ENCODE peak calls at places on chromosome 14, in nine cellular contexts. Q is IMR-90; F is H9; H is PC-3; W is naive thymus-derived CD4-positive, alpha-beta T cell; Y is effector memory CD4-positive, alpha-beta T cell; R is HCT116; T is tibial artery; P is endodermal cell. C is an unnamed sample.

GRCh38 chr14:75310295-75311059 is 31.8 kb downstream of the FOS start:
- DNase-seq in H (peak), P (peak), R (no peak), T (peak), Y (no peak), W (no peak), F (peak), Q (peak), C (peak)

GRCh38 chr14:77883479-77884238 is 83.8 kb downstream of the ADCK1 start:
- DNase-seq in W (no peak), Y (no peak), F (no peak), Q (no peak), P (no peak), T (no peak), H (no peak), R (no peak), C (no peak)

GRCh38 chr14:101119830-101120571 is 216.5 kb upstream of the RTL1 start:
- DNase-seq in T (peak), R (no peak), Y (no peak), F (peak), W (no peak), H (no peak), Q (peak), P (peak), C (peak)

GRCh38 chr14:91373591-91374245 is 43.9 kb downstream of the CCDC88C start:
- DNase-seq in P (no peak), H (peak), Y (no peak), Q (no peak), W (peak), R (no peak), F (no peak), T (no peak), C (no peak)

GRCh38 chr14:101464310-101464983 is 96.8 kb upstream of the DIO3 start:
- DNase-seq in F (no peak), T (peak), R (no peak), H (no peak), P (no peak), Y (no peak), W (no peak), Q (no peak), C (no peak)

GRCh38 chr14:81400852-81401251 is 728 bp upstream of the STON2 start:
- DNase-seq in F (no peak), W (no peak), Q (peak), R (peak), T (peak), P (no peak), H (peak), Y (no peak), C (peak)

GRCh38 chr14:40028991-40029390 is 596.8 kb upstream of the FBXO33 start:
- DNase-seq in P (no peak), H (no peak), Q (no peak), W (no peak), F (no peak), T (no peak), R (no peak), Y (no peak), C (no peak)

GRCh38 chr14:106530423-106531107 is 1004.2 kb downstream of the TMEM121 start:
- DNase-seq in F (no peak), H (no peak), R (no peak), T (no peak), P (no peak), Y (peak), Q (no peak), W (peak), C (no peak)

GRCh38 chr14:88198441-88198840 is 124.6 kb downstream of the KCNK10 start:
- DNase-seq in Y (no peak), F (no peak), R (no peak), T (no peak), P (no peak), Q (no peak), H (no peak), W (no peak), C (no peak)

GRCh38 chr14:33788116-33788515 is 162.8 kb downstream of the EGLN3 start:
- DNase-seq in W (no peak), P (no peak), F (no peak), H (no peak), T (no peak), Y (no peak), R (no peak), Q (no peak), C (no peak)

GRCh38 chr14:23052671-23053070 is 4.6 kb downstream of the CDH24 start:
- DNase-seq in W (no peak), T (peak), P (peak), F (no peak), Q (no peak), Y (no peak), H (no peak), R (no peak), C (no peak)
- H3K27ac ChIP-seq in W (no peak), T (no peak), P (no peak), F (no peak), Q (no peak), Y (no peak), H (no peak), R (no peak), C (no peak)

GRCh38 chr14:22556990-22557623 is 31.9 kb downstream of the DAD1 start:
- DNase-seq in W (peak), F (peak), Q (peak), H (peak), Y (peak), P (peak), R (peak), T (peak), C (peak)
- H3K27ac ChIP-seq in W (peak), F (no peak), Q (peak), H (peak), Y (peak), P (no peak), R (no peak), T (peak), C (no peak)

DNA sequence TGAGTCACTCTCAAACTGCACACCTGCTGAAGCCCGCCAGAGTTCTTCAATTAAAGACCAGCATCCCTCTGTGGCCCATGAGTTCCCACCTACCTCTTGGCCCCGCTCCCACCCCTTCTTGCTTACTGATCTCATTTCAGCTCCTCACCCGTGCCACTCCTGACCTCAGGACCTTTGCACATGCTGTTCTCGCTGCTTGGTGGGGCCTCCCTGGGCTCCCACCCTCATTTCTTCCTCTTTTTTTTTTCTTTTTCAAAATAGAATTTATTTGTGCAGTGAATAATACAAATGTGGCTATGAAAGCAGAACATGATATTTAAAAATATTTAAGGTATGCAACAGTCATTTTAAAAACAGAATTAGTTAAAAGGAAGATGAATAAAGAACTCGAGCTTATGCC is 8.5 kb upstream of the SERPINA9 start:
- DNase-seq in F (no peak), P (no peak), H (no peak), Y (no peak), T (no peak), R (no peak), W (no peak), Q (no peak), C (no peak)
- H3K27ac ChIP-seq in F (no peak), P (no peak), H (no peak), Y (no peak), T (no peak), R (no peak), W (no peak), Q (no peak), C (no peak)

GRCh38 chr14:71948101-71948500 is 15.9 kb downstream of the RGS6 start:
- DNase-seq in W (no peak), Y (no peak), Q (no peak), F (no peak), H (no peak), T (no peak), P (no peak), R (no peak), C (no peak)

GRCh38 chr14:71943695-71944018 is 11.4 kb downstream of the RGS6 start:
- DNase-seq in P (no peak), H (no peak), T (no peak), F (no peak), Q (no peak), R (no peak), Y (no peak), W (no peak), C (no peak)

DNA sequence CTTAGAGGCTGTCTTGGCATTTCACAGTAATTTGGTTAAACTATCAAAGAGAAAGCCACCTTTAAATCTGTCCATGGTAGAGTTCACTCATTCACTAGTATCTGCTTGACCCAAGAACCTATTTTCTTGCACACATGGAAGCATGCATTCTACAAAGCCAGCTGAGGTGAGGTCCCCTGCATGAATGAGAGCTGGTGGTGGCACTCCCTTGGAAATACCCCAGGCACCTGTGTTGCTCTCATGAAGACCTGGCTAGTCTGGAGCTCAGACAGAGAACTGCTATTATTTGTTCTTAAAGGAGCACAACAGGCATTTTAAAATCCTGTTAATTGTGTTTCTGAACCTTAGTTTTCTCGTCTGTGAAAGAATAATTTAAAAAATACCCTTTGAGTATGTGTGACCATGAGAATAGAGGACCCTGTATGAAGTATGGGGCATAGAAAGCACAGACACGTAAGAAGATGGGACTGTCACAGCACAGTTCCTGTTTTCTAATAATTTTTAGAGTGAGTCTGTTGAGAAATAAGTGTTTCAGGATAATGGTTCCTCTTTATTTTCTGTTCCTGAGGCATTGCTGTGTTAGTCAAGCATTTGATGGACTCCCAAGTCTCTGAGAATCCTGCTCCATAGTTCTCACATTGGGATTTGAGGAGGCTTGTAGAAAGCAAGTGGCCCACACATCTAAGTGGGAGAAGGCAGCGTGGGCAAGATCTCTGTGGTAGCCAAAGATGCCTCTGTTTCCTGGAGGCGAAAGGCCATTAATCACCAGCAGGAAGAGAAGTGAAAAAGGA is 10.9 kb downstream of the RGS6 start:
- DNase-seq in W (no peak), H (no peak), F (no peak), Q (no peak), T (no peak), R (no peak), Y (no peak), P (no peak), C (no peak)
- H3K27ac ChIP-seq in W (no peak), H (no peak), F (no peak), Q (no peak), T (no peak), R (no peak), Y (no peak), P (no peak), C (no peak)

GRCh38 chr14:73492661-73493060 is 1.9 kb downstream of the RIOX1 start:
- DNase-seq in W (no peak), H (no peak), P (no peak), T (no peak), Y (no peak), Q (no peak), R (no peak), F (no peak), C (no peak)
- H3K27ac ChIP-seq in W (no peak), H (no peak), P (no peak), T (no peak), Y (peak), Q (no peak), R (no peak), F (no peak), C (no peak)

DNA sequence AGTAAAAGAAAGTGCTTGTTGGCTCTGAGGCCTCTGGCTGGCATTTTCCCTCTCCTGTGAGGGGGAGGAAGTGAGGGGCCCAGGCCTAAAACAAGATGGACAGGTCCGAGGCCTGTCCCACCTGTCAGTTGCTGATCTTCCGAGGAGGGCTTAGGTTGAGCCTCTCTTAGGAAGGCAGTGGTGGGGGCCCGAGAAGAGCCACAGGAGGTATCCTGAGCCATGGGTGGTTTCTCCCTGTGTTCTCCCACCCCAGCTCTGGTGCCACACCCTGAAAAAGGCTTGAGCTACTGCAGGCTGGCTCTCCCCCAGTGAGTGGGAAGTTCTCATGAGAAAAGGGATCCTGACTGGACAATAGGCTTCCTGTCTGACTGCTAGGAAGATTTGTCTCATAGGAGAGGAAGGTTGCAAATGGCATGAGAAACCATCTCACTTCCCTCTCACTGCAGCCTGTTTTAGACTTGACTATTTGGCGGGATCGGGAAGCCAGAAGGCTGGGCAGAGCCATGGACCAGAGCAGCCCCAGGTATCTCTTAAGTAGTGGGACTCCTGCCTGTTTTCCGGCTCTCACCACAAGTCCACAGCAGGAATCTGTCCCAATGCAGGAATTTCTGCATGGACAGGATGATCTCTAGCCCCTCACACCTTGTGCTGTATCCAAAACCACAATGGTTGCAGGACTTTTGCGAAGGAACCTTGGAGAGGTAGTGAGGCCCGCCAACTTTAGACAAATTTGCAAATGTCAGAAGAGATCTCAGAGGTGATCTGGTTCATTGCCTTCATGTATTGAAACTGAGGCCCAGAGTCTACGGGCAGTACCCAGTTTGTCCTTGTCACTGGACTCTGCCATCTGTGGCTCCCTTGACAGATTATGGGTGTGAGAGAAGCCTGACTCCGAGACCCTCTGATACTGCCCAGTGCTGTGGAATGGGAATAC is 71.9 kb upstream of the SRSF5 start:
- DNase-seq in H (no peak), F (no peak), Y (no peak), W (no peak), Q (peak), P (peak), T (no peak), R (no peak), C (peak)
- H3K27ac ChIP-seq in H (no peak), F (no peak), Y (no peak), W (peak), Q (no peak), P (no peak), T (no peak), R (no peak), C (peak)

GRCh38 chr14:68922201-68922613 is 56.9 kb downstream of the ACTN1 start:
- DNase-seq in H (no peak), Q (no peak), P (no peak), R (no peak), Y (no peak), T (no peak), W (no peak), F (no peak), C (no peak)
- H3K27ac ChIP-seq in H (no peak), Q (peak), P (peak), R (no peak), Y (no peak), T (peak), W (peak), F (no peak), C (peak)